ENCODE peak calls at places on chromosomes 5 and 9, in seven cellular contexts. J is sigmoid colon, I is IMR-90, M is psoas muscle, K is H9, Y is breast epithelium, F is Peyer's patch. B is an unnamed sample.

GRCh38 chr9:89564257-89564878 is 40.4 kb upstream of the GADD45G start:
- DNase-seq in I (no peak), J (no peak), K (peak; percentile 86), M (no peak), F (no peak), Y (no peak), B (peak; percentile 74)

GRCh38 chr5:168992687-168993086 is 308.3 kb downstream of the SLIT3 start:
- DNase-seq in K (peak; percentile 41), Y (peak; percentile 38), J (no peak), M (no peak), F (no peak), I (no peak), B (no peak)

GRCh38 chr9:96333958-96334357 is 32.0 kb upstream of the HSD17B3 start:
- DNase-seq in Y (no peak), K (no peak), J (no peak), F (no peak), I (no peak), M (no peak), B (no peak)

GRCh38 chr5:173767580-173768266 is 120.4 kb upstream of the CPEB4 start:
- DNase-seq in K (no peak), F (no peak), I (no peak), M (peak; percentile 84), J (no peak), Y (peak; percentile 64), B (no peak)

GRCh38 chr5:173968154-173968553 is 20.8 kb upstream of the C5orf47 start:
- DNase-seq in J (no peak), M (no peak), I (no peak), K (peak; percentile 60), Y (no peak), F (no peak), B (no peak)

GRCh38 chr9:131566158-131566557 is 20.8 kb downstream of the PRRT1B start:
- DNase-seq in I (no peak), K (no peak), F (no peak), J (no peak), M (no peak), Y (no peak), B (no peak)

GRCh38 chr5:175354961-175355360 is 89.0 kb downstream of the DRD1 start:
- DNase-seq in I (no peak), K (no peak), F (no peak), M (no peak), J (no peak), Y (no peak), B (no peak)

GRCh38 chr9:111598730-111599091 is 736 bp downstream of the PTGR1 start:
- DNase-seq in M (peak; percentile 77), I (peak; percentile 62), Y (peak; percentile 21), J (peak; percentile 75), K (no peak), F (no peak), B (peak; percentile 41)

GRCh38 chr5:139787568-139788293 is 7.9 kb upstream of the PSD2 start:
- DNase-seq in K (peak; percentile 90), F (peak; percentile 91), J (peak; percentile 92), M (peak; percentile 94), I (peak; percentile 52), Y (peak; percentile 82), B (peak; percentile 95)

GRCh38 chr5:6399978-6400910 is 21.9 kb upstream of the MED10 start:
- DNase-seq in J (no peak), Y (no peak), I (peak; percentile 57), F (no peak), M (no peak), K (no peak), B (no peak)

GRCh38 chr9:77384406-77384805 is 207.1 kb downstream of the VPS13A start:
- DNase-seq in F (no peak), J (no peak), I (peak; percentile 77), Y (no peak), M (no peak), K (no peak), B (no peak)

GRCh38 chr9:85142461-85143401 is 473.2 kb downstream of the NTRK2 start:
- DNase-seq in J (no peak), M (peak; percentile 78), I (no peak), Y (no peak), F (no peak), K (no peak), B (peak; percentile 35)

GRCh38 chr9:113995963-113996362 is 82.1 kb downstream of the AMBP start:
- DNase-seq in F (peak; percentile 10), M (no peak), K (no peak), Y (no peak), J (no peak), I (no peak), B (no peak)

GRCh38 chr5:51383494-51384081 is 340 bp downstream of the ISL1 start:
- DNase-seq in K (no peak), J (no peak), M (no peak), I (no peak), Y (no peak), F (no peak), B (no peak)

GRCh38 chr9:27590636-27591035 is 17.4 kb upstream of the C9orf72 start:
- DNase-seq in I (peak; percentile 13), M (no peak), J (no peak), Y (no peak), K (no peak), F (no peak), B (no peak)

GRCh38 chr5:134603059-134603458 is 29.6 kb downstream of the SAR1B start:
- DNase-seq in K (no peak), I (peak; percentile 87), M (no peak), Y (no peak), J (no peak), F (no peak), B (peak; percentile 39)

GRCh38 chr9:94606641-94607339 is 13.2 kb upstream of the FBP2 start:
- DNase-seq in M (no peak), F (peak; percentile 68), K (no peak), I (no peak), J (no peak), Y (no peak), B (no peak)

GRCh38 chr9:127538849-127539258 is 73.2 kb upstream of the STXBP1 start:
- DNase-seq in I (peak; percentile 76), K (no peak), M (no peak), Y (no peak), F (no peak), J (no peak), B (no peak)

GRCh38 chr5:8905021-8905420 is 640.9 kb downstream of the SEMA5A start:
- DNase-seq in J (no peak), K (no peak), I (peak; percentile 45), F (no peak), M (no peak), Y (no peak), B (no peak)

GRCh38 chr5:31811210-31811609 is 172.3 kb downstream of the PDZD2 start:
- DNase-seq in Y (no peak), K (no peak), F (no peak), J (no peak), I (peak; percentile 93), M (no peak), B (no peak)

GRCh38 chr5:31806566-31806965 is 167.6 kb downstream of the PDZD2 start:
- DNase-seq in K (no peak), Y (no peak), J (no peak), I (no peak), F (no peak), M (no peak), B (no peak)

GRCh38 chr5:31809037-31809910 is 170.3 kb downstream of the PDZD2 start:
- DNase-seq in K (peak; percentile 83), F (peak; percentile 57), Y (peak; percentile 42), I (peak; percentile 70), M (peak; percentile 78), J (peak; percentile 80), B (peak; percentile 65)
- TF ChIP-seq CTCF in K (peak; percentile 89), F (peak; percentile 64), Y (peak; percentile 58), I (peak; percentile 73), M (peak; percentile 68), J (peak; percentile 63), B (peak; percentile 64)

DNA sequence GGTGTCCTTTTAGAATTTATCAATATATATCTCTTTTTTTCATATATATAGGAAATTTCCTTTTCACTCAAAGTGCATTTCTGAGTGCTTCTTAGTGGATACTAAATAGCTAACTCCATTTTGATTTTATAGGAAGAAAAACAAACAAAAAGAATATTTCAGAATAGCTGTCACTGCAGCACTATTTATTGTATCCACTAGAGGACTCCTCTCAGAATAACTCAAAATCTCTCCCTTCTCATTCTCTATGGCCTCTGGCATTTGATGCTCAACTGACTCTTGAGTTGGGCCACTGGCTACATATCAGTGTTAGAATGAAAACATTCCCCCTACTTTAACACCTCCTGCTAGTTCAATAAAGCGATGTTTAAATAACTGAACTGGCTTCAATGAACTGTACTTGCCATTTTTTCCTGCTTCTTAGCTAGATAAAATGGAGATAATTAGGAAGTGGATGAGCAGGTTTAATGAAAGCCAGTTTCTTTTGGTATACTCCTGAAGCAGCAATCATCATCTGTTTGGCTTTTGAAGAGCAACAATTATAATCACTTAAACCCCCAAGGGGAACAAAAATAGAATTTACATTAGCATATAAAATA is 16.6 kb upstream of the ELAVL2 start:
- DNase-seq in K (no peak), I (no peak), F (no peak), J (no peak), Y (no peak), M (no peak), B (no peak)
- TF ChIP-seq CTCF in K (peak; percentile 68), I (no peak), F (no peak), J (no peak), Y (no peak), M (no peak), B (peak; percentile 7)

GRCh38 chr5:155029240-155029639 is 15.7 kb downstream of the KIF4B start:
- DNase-seq in F (no peak), J (no peak), Y (no peak), M (no peak), I (no peak), K (no peak), B (no peak)

GRCh38 chr5:155025890-155026289 is 12.3 kb downstream of the KIF4B start:
- DNase-seq in K (no peak), J (no peak), Y (no peak), M (no peak), I (no peak), F (no peak), B (no peak)

GRCh38 chr5:155024015-155024414 is 10.5 kb downstream of the KIF4B start:
- DNase-seq in I (no peak), J (no peak), F (no peak), M (no peak), Y (no peak), K (peak; percentile 89), B (no peak)

GRCh38 chr5:155023320-155023719 is 9.8 kb downstream of the KIF4B start:
- DNase-seq in K (no peak), F (no peak), J (no peak), I (no peak), Y (no peak), M (no peak), B (no peak)

GRCh38 chr5:155027993-155028629 is 14.6 kb downstream of the KIF4B start:
- DNase-seq in I (no peak), M (no peak), Y (no peak), J (no peak), F (no peak), K (no peak), B (no peak)
- TF ChIP-seq CTCF in I (no peak), M (no peak), Y (no peak), J (no peak), F (no peak), K (peak; percentile 71), B (peak; percentile 36)

DNA sequence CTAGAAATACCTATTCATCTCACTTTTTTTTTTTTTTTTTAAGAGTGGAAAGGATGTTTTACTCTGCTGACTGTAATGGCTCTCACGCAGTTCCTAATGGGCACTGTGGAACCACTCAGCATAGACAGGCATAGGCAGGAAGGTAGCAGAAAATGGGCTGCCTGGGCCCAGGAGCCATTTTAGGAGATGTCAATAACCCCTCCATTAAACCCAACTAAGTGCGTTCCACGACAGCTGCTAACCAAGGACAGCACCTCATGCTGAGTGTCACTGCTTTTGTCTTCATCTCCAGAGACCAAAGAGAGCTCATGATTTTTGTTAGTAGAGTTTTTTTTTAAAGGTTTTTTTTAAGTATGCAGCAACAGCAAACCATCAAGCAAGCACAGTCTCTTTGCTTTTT is 15.3 kb downstream of the MAP1B start:
- DNase-seq in K (no peak), Y (no peak), M (no peak), J (no peak), F (no peak), I (no peak), B (no peak)
- TF ChIP-seq CTCF in K (no peak), Y (no peak), M (no peak), J (no peak), F (no peak), I (no peak), B (no peak)